ENCODE peak calls at places on chromosome 16, in ten cellular contexts. A, Y, P, O, N, T, X, H, R and L are unnamed samples.

GRCh38 chr16:88534731-88535141 is 35.5 kb upstream of the ZC3H18 start:
- DNase-seq in A (peak), Y (peak), P (peak), O (peak), N (no peak), T (no peak), X (no peak), H (no peak), R (peak), L (peak)

GRCh38 chr16:75225678-75226515 is 7.1 kb downstream of the CTRB1 start:
- DNase-seq in A (no peak), Y (no peak), P (peak), O (no peak), N (no peak), T (no peak), X (no peak), H (no peak), R (no peak), L (no peak)

GRCh38 chr16:30063893-30064745 is 1.4 kb upstream of the ALDOA start:
- DNase-seq in A (peak), Y (peak), P (peak), O (peak), N (peak), T (peak), X (peak), H (no peak), R (peak), L (peak)

GRCh38 chr16:89667633-89668032 is 10.0 kb downstream of the SPATA33 start:
- DNase-seq in A (no peak), Y (no peak), P (no peak), O (no peak), N (no peak), T (no peak), X (no peak), H (no peak), R (no peak), L (no peak)

GRCh38 chr16:2827481-2827790 is 2.7 kb upstream of the ZG16B start:
- DNase-seq in A (no peak), Y (peak), P (peak), O (no peak), N (no peak), T (no peak), X (no peak), H (no peak), R (no peak), L (no peak)

GRCh38 chr16:2779978-2780898 is 3.2 kb upstream of the ELOB start:
- DNase-seq in A (no peak), Y (peak), P (no peak), O (no peak), N (no peak), T (no peak), X (no peak), H (no peak), R (no peak), L (no peak)

GRCh38 chr16:22627043-22627442 is 116.4 kb downstream of the NPIPB5 start:
- DNase-seq in A (no peak), Y (no peak), P (no peak), O (no peak), N (no peak), T (no peak), X (no peak), H (no peak), R (no peak), L (no peak)

GRCh38 chr16:14289692-14290340 is 218.7 kb downstream of the MRTFB start:
- DNase-seq in A (no peak), Y (no peak), P (no peak), O (no peak), N (no peak), T (no peak), X (no peak), H (no peak), R (no peak), L (peak)

GRCh38 chr16:70778901-70779309 is 22.1 kb downstream of the VAC14 start:
- DNase-seq in A (peak), Y (peak), P (peak), O (peak), N (no peak), T (peak), X (peak), H (peak), R (peak), L (peak)

GRCh38 chr16:80557037-80557436 is 16.2 kb downstream of the DYNLRB2 start:
- DNase-seq in A (no peak), Y (no peak), P (no peak), O (no peak), N (no peak), T (no peak), X (peak), H (no peak), R (no peak), L (no peak)

DNA sequence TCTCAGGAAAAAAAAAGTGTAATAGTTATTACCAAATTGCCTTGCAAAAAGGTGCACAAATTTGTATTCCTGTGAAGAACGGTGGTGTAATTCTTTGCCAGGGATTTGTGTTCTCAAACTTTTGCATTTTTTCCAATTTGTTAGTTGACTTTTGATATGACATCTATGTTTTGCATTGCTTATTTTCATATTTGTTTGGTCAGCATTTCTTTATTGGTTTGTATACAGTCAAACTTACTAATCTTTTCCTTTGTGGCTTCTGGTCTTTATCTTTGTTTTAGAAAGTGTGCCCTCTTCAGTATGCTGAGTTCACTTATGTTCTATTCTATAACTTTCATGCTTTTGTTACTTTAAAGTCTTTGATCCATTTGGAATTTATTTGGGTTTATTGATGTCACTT is 226.2 kb upstream of the ZFHX3 start:
- DNase-seq in A (no peak), Y (no peak), P (no peak), O (no peak), N (no peak), T (no peak), X (no peak), H (no peak), R (no peak), L (no peak)
- TF ChIP-seq CTCF in A (no peak), Y (no peak), P (no peak), O (no peak), N (no peak), T (no peak), X (no peak), H (no peak), R (no peak), L (no peak)

DNA sequence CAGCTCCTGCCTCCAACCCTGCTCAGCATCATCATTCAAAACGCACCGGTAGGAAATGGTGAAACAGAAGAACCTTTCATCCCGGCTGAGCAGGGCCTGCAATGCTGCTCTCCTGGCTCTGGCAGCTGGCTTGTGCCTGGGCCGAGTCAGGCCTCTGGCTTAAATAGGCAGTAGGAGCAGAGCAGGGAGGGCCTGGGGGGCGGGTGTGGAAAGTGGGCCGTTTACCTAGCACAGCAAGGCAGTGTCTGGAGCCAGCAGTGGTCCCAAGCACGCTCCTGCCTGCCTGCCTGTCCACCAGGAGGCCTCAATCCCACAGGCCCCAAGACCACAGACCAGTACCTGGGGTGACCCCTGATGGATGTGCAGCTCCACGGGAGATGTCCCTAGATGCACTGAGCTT is 59.3 kb downstream of the SMPD3 start:
- DNase-seq in A (no peak), Y (no peak), P (no peak), O (no peak), N (no peak), T (no peak), X (no peak), H (no peak), R (peak), L (no peak)
- TF ChIP-seq CTCF in A (no peak), Y (no peak), P (no peak), O (no peak), N (no peak), T (no peak), X (no peak), H (no peak), R (no peak), L (no peak)

DNA sequence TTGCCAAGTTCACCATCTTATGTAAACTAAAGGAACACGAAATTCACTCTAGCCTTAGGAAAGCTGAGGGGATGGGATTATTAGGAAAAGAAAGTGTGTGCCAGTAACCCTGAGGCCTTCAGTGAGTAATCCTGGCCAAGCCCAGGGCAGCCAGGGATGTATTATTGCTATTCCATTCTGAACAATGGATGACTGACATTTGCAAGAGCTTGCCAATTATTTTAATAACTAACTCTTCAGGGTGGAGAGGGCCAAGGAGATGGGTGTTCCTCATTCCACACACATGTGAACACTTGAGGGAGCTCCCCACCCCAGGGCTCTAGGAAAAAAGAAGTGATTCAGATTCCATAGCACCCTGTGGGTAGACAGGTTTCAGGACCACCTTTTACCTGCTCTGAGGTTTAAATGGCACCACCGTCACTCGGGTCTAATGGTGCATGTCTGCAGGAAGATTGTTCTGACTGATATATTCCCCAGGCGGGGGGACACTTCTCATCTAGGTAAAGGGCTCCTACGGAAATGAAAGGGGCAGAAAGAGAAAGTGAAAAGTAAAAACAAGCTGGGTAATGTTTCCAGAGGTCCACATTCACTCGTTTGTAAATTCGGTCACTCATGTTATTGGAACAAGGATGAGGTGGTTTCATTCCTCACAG is 41.5 kb downstream of the TK2 start:
- DNase-seq in A (no peak), Y (no peak), P (no peak), O (peak), N (no peak), T (no peak), X (no peak), H (no peak), R (peak), L (no peak)
- TF ChIP-seq CTCF in A (no peak), Y (no peak), P (no peak), O (no peak), N (no peak), T (no peak), X (no peak), H (no peak), R (no peak), L (no peak)

DNA sequence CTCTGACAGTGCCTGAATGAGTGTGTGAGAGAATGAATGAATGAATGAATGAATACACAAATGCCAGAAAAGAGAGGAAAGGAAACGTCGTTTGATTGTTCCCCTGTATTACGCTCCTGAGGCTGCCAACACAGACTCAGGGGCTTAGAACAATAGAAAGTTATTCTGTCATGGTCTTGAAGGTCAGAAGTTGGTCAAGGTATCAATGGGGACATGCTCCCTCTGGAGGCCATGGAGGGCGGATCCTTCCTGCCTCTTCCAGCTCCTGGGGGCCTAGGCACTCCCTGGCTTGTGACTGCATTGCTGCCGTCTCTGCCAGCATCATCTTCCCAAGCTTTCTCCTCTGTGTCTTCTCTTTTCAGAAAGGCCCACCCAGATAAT is 1.5 kb upstream of the SLC38A8 start:
- DNase-seq in A (no peak), Y (no peak), P (no peak), O (peak), N (no peak), T (no peak), X (no peak), H (peak), R (no peak), L (no peak)
- TF ChIP-seq CTCF in A (peak), Y (peak), P (peak), O (peak), N (no peak), T (no peak), X (no peak), H (peak), R (no peak), L (peak)

DNA sequence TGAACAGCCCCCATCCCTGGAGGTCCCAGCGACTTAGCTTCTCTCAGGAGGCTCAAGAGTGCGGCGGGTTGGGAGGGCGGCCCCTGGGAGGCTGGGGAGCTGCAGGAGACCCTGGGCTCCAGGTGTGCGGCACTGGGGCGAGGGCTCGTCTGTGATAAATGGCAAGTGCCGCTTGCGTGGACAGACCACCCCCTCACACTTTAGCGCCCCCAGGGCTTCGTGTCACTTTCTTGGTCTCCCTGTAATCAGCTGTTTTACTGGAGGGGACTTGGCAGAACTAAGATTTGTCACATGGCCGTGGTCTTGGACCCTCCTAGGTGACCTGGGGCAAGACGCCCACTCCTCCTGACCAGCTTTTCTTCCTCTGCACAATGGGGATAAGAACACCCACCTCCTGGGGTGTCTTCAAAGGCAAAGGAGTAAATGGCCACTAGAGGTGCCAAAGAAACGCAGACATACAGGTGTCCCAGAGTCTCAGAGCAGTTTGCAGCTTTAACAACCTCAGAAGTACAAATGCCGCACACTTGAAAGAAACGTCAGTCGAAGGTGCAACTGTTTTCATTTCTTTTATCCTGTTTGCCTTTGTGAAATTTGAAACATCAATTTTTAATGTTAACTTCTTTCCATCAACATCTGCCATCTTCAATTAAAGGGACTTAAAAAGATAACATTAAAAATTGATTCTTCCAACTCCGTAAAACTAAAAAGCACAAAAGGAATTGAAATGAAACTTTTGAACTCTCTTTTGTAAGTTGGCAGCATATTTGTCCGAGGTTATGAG is 946 bp downstream of the OSGIN1 start:
- DNase-seq in A (no peak), Y (no peak), P (no peak), O (peak), N (no peak), T (no peak), X (peak), H (no peak), R (no peak), L (no peak)
- TF ChIP-seq CTCF in A (peak), Y (peak), P (peak), O (peak), N (no peak), T (no peak), X (peak), H (peak), R (peak), L (peak)

GRCh38 chr16:85530370-85530739 is 82.8 kb upstream of the GSE1 start:
- DNase-seq in A (no peak), Y (no peak), P (no peak), O (no peak), N (no peak), T (no peak), X (no peak), H (no peak), R (no peak), L (no peak)

GRCh38 chr16:85527767-85528297 is 85.3 kb upstream of the GSE1 start:
- DNase-seq in A (no peak), Y (no peak), P (no peak), O (no peak), N (no peak), T (no peak), X (no peak), H (no peak), R (no peak), L (no peak)

GRCh38 chr16:85528528-85529387 is 84.4 kb upstream of the GSE1 start:
- DNase-seq in A (no peak), Y (no peak), P (no peak), O (no peak), N (no peak), T (no peak), X (no peak), H (no peak), R (no peak), L (peak)

GRCh38 chr16:85531516-85531915 is 81.6 kb upstream of the GSE1 start:
- DNase-seq in A (no peak), Y (no peak), P (no peak), O (no peak), N (no peak), T (no peak), X (no peak), H (no peak), R (no peak), L (no peak)

GRCh38 chr16:85529489-85530369 is 83.4 kb upstream of the GSE1 start:
- DNase-seq in A (no peak), Y (no peak), P (no peak), O (no peak), N (no peak), T (no peak), X (no peak), H (no peak), R (no peak), L (no peak)
- TF ChIP-seq CTCF in A (peak), Y (no peak), P (no peak), O (no peak), N (no peak), T (no peak), X (no peak), H (no peak), R (no peak), L (no peak)

DNA sequence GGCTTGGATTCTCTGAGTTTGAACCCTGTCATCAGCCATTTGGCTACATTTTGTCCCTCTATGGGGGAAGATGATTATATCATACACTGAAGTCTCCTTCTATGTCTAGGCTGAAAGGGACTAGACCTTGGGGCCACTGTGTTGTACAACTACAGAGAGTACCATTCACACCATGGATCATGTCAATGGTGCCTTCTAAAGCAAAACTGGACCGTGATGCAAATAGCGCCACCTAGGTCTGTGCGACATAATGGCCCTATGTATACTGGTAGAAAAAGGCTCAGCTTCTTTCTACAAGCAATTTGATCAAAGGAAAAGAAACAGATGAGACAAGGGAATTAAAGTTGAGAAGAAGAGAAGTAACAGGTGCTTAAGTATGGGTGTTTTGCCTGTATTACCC is 100.7 kb downstream of the LYRM1 start:
- DNase-seq in A (no peak), Y (peak), P (no peak), O (peak), N (no peak), T (no peak), X (peak), H (no peak), R (peak), L (peak)
- TF ChIP-seq CTCF in A (peak), Y (peak), P (peak), O (peak), N (no peak), T (no peak), X (peak), H (peak), R (peak), L (no peak)

GRCh38 chr16:61366006-61366405 is 670.2 kb downstream of the CDH8 start:
- DNase-seq in A (no peak), Y (no peak), P (no peak), O (no peak), N (no peak), T (no peak), X (no peak), H (no peak), R (no peak), L (no peak)
- TF ChIP-seq CTCF in A (no peak), Y (no peak), P (no peak), O (no peak), N (no peak), T (no peak), X (no peak), H (no peak), R (no peak), L (no peak)

DNA sequence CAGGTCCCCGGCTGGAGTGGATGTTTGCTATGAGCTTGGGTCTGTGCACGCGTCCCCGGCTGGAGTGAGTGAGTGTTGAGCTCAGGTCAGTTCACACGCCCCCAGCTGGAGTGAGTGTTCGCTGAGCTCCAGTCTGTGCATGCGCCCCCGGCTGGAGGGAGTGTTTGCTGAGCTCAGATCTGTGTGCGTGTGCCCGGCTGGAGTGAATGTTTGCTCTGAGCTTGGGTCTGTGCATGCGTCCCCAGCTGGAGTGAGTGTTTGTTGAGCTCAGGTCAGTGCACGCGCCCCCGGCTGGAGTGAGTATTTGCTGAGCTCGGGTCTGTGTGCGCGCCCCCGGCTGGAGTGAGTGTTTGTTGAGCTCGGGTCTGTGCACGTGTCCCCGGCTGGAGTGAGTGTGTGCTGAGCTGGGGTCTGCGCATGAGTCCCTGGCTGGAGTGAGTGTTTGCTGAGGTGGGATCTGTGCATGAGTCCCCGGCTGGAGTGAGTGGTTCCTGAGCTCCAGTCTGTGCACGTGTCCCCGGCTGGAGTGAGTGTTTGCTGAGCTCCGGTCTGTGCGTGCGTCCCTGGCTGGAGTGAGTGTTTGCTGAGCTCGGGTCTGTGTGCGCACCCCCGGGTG is 284.2 kb downstream of the SNX29 start:
- DNase-seq in A (no peak), Y (no peak), P (no peak), O (no peak), N (no peak), T (no peak), X (no peak), H (no peak), R (no peak), L (peak)
- TF ChIP-seq CTCF in A (no peak), Y (no peak), P (no peak), O (peak), N (no peak), T (no peak), X (no peak), H (no peak), R (no peak), L (no peak)